ENCODE peak calls at places on chromosome 7, in five cellular contexts. W is suprapubic skin, E is left ventricle myocardium inferior, O is cardiac muscle cell, P is ovary. Y is an unnamed sample.

GRCh38 chr7:91759205-91759863 is 121.2 kb downstream of the MTERF1 start:
- DNase-seq in P (no peak), E (no peak), W (no peak), O (peak), Y (no peak)

GRCh38 chr7:80385512-80385911 is 126.4 kb downstream of the GNAT3 start:
- DNase-seq in P (no peak), O (peak), W (no peak), E (no peak), Y (no peak)

GRCh38 chr7:70313251-70313650 is 715.0 kb downstream of the AUTS2 start:
- DNase-seq in O (no peak), P (no peak), W (no peak), E (no peak), Y (no peak)

GRCh38 chr7:2982831-2983230 is 60.8 kb downstream of the CARD11 start:
- DNase-seq in O (no peak), E (no peak), W (no peak), P (no peak), Y (no peak)

GRCh38 chr7:14833707-14834106 is 68.8 kb downstream of the DGKB start:
- DNase-seq in P (no peak), E (no peak), O (no peak), W (no peak), Y (no peak)

GRCh38 chr7:118195837-118196474 is 12.0 kb downstream of the LSM8 start:
- DNase-seq in E (no peak), P (peak), O (peak), W (no peak), Y (peak)

GRCh38 chr7:41573017-41573416 is 129.9 kb downstream of the INHBA start:
- DNase-seq in O (peak), P (no peak), E (no peak), W (no peak), Y (no peak)

GRCh38 chr7:11552676-11553075 is 279.3 kb downstream of the THSD7A start:
- DNase-seq in E (no peak), O (no peak), P (no peak), W (no peak), Y (no peak)

GRCh38 chr7:111951027-111951426 is 255.2 kb downstream of the DOCK4 start:
- DNase-seq in O (no peak), P (no peak), W (no peak), E (no peak), Y (no peak)

GRCh38 chr7:46558482-46559193 is 637.6 kb upstream of the IGFBP3 start:
- DNase-seq in P (no peak), O (peak), E (no peak), W (peak), Y (no peak)

GRCh38 chr7:48875300-48875916 is 48.9 kb upstream of the CDC14C start:
- DNase-seq in E (peak), O (peak), P (no peak), W (no peak), Y (peak)

GRCh38 chr7:105470090-105470489 is 52.0 kb downstream of the PUS7 start:
- DNase-seq in W (no peak), E (no peak), P (no peak), O (no peak), Y (no peak)

GRCh38 chr7:105478606-105479005 is 43.5 kb downstream of the PUS7 start:
- DNase-seq in O (no peak), W (no peak), P (no peak), E (no peak), Y (no peak)

GRCh38 chr7:105477908-105478307 is 44.2 kb downstream of the PUS7 start:
- DNase-seq in O (no peak), P (no peak), W (no peak), E (no peak), Y (no peak)

GRCh38 chr7:105473163-105473562 is 48.9 kb downstream of the PUS7 start:
- DNase-seq in O (peak), W (no peak), E (no peak), P (peak), Y (no peak)

DNA sequence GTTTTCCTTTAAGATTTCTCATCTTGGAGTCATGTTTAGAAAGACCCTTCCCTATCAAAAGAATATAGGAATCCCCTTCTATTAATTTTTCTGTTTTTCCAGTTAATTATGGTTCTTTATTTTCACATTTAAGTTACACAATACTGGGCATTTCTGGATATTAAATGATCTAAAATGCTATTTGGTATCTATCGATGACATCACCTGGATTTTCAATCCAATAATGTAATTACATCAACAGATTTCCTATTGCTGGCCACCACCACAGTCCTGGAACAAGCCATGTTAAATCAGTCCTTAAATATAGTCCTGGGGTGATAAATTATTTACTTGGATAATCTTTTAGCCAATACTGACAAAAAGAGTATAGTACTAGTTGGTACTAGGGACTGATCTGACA is 48.0 kb downstream of the PUS7 start:
- DNase-seq in E (no peak), P (no peak), O (no peak), W (no peak), Y (no peak)
- H3K4me3 ChIP-seq in E (no peak), P (no peak), O (no peak), W (no peak), Y (no peak)

GRCh38 chr7:26197153-26198115 is 3.1 kb downstream of the HNRNPA2B1 start:
- DNase-seq in E (no peak), P (no peak), W (no peak), O (no peak), Y (no peak)
- H3K27ac ChIP-seq in E (peak), P (no peak), W (no peak), O (no peak), Y (no peak)

DNA sequence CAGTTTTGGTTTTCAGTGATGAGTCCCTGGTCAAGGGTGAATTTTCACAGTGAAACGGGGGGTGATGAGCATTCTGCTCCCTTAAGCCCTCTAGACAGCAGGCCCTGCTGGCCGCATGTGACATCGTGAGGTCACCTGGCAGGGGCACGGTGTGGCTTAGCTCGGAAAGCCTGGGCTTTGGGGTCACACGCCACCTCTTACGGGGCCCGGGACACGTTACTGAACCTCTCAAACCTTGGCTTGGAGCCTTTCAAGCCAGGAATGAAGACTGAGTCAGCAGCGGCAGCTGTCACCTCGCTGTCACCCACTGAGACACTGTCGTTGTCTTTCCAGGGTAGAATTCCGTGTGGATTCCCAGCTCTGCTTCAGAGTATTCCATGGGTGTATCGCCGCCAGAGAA is 4.1 kb downstream of the GET4 start:
- DNase-seq in P (no peak), O (no peak), W (no peak), E (no peak), Y (no peak)
- TF ChIP-seq CTCF in P (no peak), O (no peak), W (no peak), E (no peak), Y (no peak)

DNA sequence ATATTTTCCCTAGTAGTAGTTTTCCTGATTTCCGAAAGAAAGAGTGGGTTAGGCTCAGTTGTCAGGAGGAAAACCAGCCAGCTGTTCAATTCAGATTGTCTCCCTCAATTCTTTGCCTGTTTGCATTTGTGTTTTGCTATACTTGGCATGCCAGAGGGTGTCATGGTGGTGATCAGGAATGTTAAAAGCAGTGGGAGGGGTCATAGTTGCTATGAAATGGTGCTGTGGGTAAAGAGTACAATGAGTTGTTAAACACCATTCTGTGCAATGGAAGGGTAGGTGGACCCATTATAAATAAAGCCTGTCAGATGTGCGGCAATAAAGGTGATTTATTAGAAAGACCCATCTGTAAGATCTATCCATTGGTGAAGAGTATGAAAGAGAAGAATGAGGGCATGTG is 82.2 kb downstream of the MRPL32 start:
- DNase-seq in P (no peak), E (no peak), W (no peak), O (no peak), Y (no peak)
- H3K4me3 ChIP-seq in P (no peak), E (no peak), W (no peak), O (no peak), Y (no peak)

GRCh38 chr7:138781004-138781403 is 16.8 kb upstream of the TMEM213 start:
- DNase-seq in W (no peak), P (no peak), E (no peak), O (no peak), Y (no peak)
- H3K27ac ChIP-seq in W (no peak), P (no peak), E (no peak), O (no peak), Y (no peak)

DNA sequence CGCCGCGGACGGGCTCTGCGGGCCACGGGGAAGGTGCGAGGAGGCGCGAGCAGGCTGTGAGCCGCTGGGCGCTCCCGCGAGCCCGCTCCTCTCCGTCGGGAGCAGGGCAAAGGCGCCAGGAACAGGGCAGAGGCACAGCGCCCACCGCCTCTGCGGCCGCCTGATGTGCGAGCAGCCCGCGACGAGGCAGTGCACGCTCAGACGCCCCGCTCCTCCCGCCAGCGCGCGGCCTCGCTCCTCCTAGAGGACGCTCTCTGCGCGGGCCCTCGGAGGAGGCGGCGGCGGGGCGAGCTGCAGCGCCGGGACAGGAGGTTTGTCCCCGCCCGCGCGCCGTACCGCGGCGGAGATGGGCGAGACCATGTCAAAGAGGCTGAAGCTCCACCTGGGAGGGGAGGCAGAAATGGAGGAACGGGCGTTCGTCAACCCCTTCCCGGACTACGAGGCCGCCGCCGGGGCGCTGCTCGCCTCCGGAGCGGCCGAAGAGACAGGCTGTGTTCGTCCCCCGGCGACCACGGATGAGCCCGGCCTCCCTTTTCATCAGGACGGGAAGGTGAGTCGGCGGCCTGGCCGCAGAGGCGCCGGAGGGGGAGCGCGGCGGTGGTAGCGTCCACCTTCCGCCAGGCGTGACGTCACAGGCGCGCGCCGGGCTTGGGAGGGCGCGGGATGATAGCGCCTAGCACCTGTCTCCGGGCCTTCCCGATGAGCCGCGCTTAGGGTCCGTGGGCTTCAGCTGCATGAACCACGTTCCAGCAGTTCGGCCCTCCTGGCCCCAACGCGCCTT is 733 bp downstream of the LANCL2 start:
- DNase-seq in P (peak), W (peak), E (peak), O (peak), Y (peak)
- TF ChIP-seq CTCF in P (peak), W (no peak), E (peak), O (peak), Y (no peak)

DNA sequence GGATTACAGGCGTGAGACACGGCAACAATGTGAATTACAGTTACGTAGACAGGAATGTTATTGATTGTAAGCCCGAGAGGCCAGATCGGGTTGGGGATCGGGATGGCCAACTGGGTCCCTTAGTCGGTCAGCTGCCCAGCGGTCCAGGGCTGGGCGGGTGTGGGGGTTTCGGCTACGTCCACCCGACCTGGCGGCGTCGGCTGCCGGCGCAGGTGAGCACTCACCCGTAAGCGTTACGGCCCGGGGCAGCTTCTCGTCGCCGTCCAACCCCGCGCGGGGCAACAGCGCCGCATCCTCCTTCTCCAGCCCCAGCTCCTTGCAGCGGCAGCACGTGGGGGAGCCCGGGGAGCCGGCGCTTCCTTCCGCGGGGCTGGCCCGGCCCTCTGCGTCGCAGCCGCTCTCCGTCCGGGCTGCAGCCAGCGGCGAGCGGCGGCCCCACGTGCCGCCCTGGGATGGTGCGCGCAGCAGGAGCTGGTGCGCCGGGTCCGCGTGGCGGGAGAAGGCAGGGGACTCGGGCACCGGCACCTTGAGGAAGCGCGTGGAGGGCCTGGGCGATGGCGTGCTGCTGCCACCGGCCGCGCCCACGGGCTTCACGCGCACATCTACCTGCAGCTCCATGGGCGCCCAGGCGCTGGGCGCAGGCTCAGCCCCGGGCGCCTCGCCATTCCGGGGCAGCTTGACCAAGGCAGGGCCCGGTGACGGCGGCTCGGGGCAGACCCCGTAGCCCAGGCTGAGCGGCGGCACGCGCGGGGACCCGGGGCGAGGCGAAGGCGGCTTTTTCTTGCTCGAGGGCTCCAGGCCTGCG is 609 bp downstream of the KLRG2 start:
- DNase-seq in P (no peak), E (no peak), O (peak), W (no peak), Y (no peak)
- H3K4me3 ChIP-seq in P (peak), E (peak), O (peak), W (peak), Y (peak)

DNA sequence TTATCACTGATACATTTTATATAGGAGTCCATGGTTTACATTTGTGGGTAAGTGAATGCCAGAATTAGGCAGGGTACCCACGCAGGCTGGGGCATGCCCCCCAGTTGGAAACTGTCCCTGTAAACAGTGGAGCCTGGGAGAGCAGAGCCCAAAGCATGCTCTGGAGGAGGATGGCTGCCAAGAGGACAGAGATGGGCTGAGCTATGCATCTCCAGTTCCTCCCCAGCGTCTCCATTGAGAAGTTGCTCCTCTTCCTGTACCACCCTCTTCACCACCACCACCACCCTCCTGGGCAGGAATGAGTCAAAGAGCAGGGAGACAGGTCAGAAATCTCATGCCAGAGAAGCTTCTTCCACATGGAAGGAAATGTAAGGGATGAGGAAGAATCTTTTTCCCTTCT is 67.7 kb upstream of the KMT2E start:
- DNase-seq in O (no peak), W (no peak), P (no peak), E (no peak), Y (no peak)
- H3K27ac ChIP-seq in O (no peak), W (peak), P (no peak), E (peak), Y (no peak)

Y was measured in dorsolateral prefrontal cortex.